ENCODE peak calls at places on chromosome 22, in six cellular contexts. U is OCI-LY7; X is heart left ventricle; L is SK-N-SH; Y is CD8-positive, alpha-beta T cell; I is thyroid gland. J is an unnamed sample. For H3K4me1, the result is how much of the 10 kb centered on the place peaks cover.

GRCh38 chr22:46864314-46865051 is 102.0 kb downstream of the TBC1D22A start:
- DNase-seq in X (no peak), U (no peak), I (no peak), Y (no peak), L (no peak), J (no peak)

GRCh38 chr22:47628477-47629272 is 866.2 kb downstream of the TBC1D22A start:
- DNase-seq in U (no peak), I (no peak), X (no peak), L (no peak), Y (no peak), J (no peak)

GRCh38 chr22:27879923-27880322 is 39.1 kb downstream of the PITPNB start:
- DNase-seq in L (peak), Y (no peak), I (no peak), U (peak), X (no peak), J (no peak)

GRCh38 chr22:30266445-30267381 is at the start of gene OSM:
- DNase-seq in I (no peak), Y (peak), L (no peak), X (peak), U (peak), J (peak)

GRCh38 chr22:29343313-29343805 is 27.9 kb upstream of the RASL10A start:
- DNase-seq in X (peak), U (no peak), Y (no peak), I (peak), L (peak), J (no peak)

GRCh38 chr22:25880524-25880923 is 138.5 kb downstream of the MYO18B start:
- DNase-seq in Y (no peak), X (no peak), L (no peak), U (peak), I (no peak), J (no peak)

GRCh38 chr22:32904044-32904443 is 102.5 kb downstream of the TIMP3 start:
- DNase-seq in L (peak), Y (no peak), U (peak), X (peak), I (peak), J (no peak)

GRCh38 chr22:48299124-48299523 is 1528.5 kb downstream of the BRD1 start:
- DNase-seq in U (no peak), X (no peak), I (no peak), L (peak), Y (no peak), J (no peak)

GRCh38 chr22:47205562-47205961 is 443.1 kb downstream of the TBC1D22A start:
- DNase-seq in U (no peak), L (no peak), Y (no peak), X (no peak), I (no peak), J (no peak)

GRCh38 chr22:46576556-46577351 is 39.3 kb upstream of the CELSR1 start:
- DNase-seq in X (peak), Y (peak), I (peak), U (peak), L (peak), J (peak)

GRCh38 chr22:44184006-44184405 is 3.3 kb downstream of the PARVG start:
- DNase-seq in I (no peak), L (no peak), U (no peak), X (no peak), Y (no peak), J (no peak)

GRCh38 chr22:27993201-27993635 is 74.2 kb upstream of the PITPNB start:
- DNase-seq in U (no peak), L (no peak), I (no peak), Y (no peak), X (no peak), J (no peak)

GRCh38 chr22:29647954-29648737 is 44.7 kb downstream of the NF2 start:
- DNase-seq in L (no peak), X (no peak), I (peak), U (no peak), Y (no peak), J (no peak)

GRCh38 chr22:30861131-30861530 is 107.4 kb downstream of the MORC2 start:
- DNase-seq in L (peak), I (no peak), U (no peak), X (no peak), Y (no peak), J (no peak)

GRCh38 chr22:30892286-30892685 is 76.3 kb downstream of the MORC2 start:
- DNase-seq in I (no peak), U (no peak), L (no peak), X (no peak), Y (no peak), J (no peak)

GRCh38 chr22:35023692-35024363 is 42.1 kb upstream of the ISX start:
- DNase-seq in U (peak), X (peak), Y (peak), I (peak), L (peak), J (peak)

GRCh38 chr22:43395296-43395695 is 16.5 kb upstream of the MPPED1 start:
- DNase-seq in X (no peak), Y (no peak), U (no peak), L (no peak), I (no peak), J (no peak)

GRCh38 chr22:29093980-29094379 is 21.1 kb downstream of the KREMEN1 start:
- DNase-seq in L (no peak), I (no peak), Y (no peak), X (no peak), U (no peak), J (no peak)

GRCh38 chr22:49787861-49788260 is 39.8 kb downstream of the BRD1 start:
- DNase-seq in I (no peak), Y (no peak), U (no peak), X (no peak), L (no peak), J (no peak)
- H3K4me1 ChIP-seq in I (under half), Y (under half), U (under half), X (half or more), L (under half), J (under half)

GRCh38 chr22:37503850-37504249 is 15.4 kb downstream of the CARD10 start:
- DNase-seq in Y (no peak), I (no peak), U (no peak), L (no peak), X (no peak), J (no peak)

GRCh38 chr22:37501610-37502341 is 15.6 kb upstream of the MFNG start:
- DNase-seq in U (no peak), L (no peak), X (peak), I (no peak), Y (no peak), J (no peak)

GRCh38 chr22:37503183-37503683 is 16.0 kb downstream of the CARD10 start:
- DNase-seq in L (no peak), I (no peak), U (no peak), X (no peak), Y (no peak), J (no peak)

GRCh38 chr22:37501176-37501609 is 15.0 kb upstream of the MFNG start:
- DNase-seq in L (no peak), I (no peak), U (no peak), X (peak), Y (no peak), J (no peak)

DNA sequence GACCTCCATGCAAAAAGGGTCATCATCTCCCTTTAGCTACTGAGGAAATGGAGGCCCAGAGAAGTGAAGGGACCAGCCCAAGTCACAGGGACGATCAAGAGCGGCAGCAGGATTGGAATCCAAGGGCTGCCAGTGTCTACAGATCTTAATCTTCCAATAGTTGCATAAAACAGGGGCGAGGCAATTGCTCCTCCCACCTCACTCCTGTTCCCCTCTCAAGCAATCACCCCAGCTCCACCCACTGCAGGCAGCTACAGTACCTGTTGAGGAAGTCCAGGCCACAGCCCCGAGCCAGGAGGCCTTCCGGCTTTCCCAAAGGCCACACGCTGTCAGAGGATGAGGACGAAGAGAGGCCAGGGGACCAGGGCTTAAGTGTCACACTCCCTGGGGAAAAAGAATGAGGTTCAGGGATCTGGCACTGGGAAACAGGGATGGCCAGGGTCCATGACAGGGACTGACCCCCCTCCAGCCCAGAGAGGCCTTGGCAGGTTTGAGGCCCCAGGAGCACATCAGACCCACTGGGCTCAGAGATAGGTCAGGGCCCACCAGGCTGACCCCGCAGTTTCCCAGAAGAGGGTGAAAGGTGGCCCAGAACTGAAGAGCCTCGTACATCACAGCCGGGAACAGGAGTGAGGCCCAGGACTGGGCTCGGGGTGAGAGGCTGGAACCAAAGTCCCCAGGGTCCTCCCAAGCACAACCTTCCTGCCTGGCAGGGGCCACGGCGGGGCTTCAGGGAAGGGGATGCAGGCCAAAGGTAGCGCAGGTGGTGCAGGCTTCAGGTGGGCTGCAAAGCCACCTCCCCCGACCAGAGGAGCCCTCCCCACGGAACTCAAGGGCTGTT is 16.4 kb upstream of the MFNG start:
- DNase-seq in L (no peak), X (no peak), Y (no peak), U (no peak), I (no peak), J (no peak)
- H3K4me1 ChIP-seq in L (under half), X (half or more), Y (under half), U (under half), I (under half), J (under half)

GRCh38 chr22:39296535-39296934 is 22.9 kb downstream of the RPL3 start:
- DNase-seq in L (no peak), I (no peak), X (no peak), U (no peak), Y (no peak), J (no peak)

GRCh38 chr22:39298194-39298987 is 21.0 kb downstream of the RPL3 start:
- DNase-seq in Y (no peak), I (no peak), U (no peak), L (no peak), X (peak), J (no peak)

GRCh38 chr22:39299829-39300178 is 19.6 kb downstream of the RPL3 start:
- DNase-seq in U (peak), Y (no peak), I (no peak), X (peak), L (no peak), J (no peak)

GRCh38 chr22:39296981-39297489 is 22.4 kb downstream of the RPL3 start:
- DNase-seq in I (no peak), Y (no peak), L (no peak), X (peak), U (no peak), J (no peak)

DNA sequence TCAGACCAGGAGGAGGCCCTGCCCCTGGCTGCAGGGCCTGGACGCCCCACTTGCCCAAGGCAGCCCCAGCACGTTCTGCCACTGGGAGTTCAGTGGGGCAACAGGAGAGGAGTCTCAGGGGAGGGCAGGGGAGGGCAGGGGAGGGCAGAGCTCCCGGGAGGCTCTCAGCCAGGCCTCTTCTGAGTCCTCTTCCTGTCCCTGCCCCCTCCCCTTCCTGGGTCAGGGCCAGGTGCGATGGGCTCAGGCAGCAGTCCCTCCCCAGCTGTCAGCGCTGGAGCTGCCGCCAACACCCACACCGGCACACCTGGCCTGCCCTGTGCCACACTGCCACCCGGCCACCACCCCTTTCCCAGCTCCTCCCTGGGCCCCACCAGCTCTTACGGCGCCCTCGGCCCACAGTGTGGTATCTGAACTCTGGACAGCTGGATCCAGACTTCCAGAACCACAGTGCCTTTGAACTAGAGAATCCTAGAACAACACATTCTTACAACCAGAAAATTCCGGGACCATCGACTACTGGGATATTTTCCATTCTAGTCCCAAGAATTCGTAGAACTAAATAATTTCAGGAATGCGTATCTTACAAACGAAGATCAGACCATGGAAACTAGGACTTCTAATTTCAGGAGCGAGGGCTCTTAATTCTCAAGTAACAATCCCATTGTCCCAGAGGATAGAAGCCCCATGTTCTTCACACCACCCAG is 21.8 kb downstream of the RPL3 start:
- DNase-seq in X (peak), U (peak), I (peak), Y (no peak), L (no peak), J (no peak)
- H3K4me1 ChIP-seq in X (half or more), U (under half), I (under half), Y (under half), L (under half), J (under half)

GRCh38 chr22:40054486-40054885 is 59.7 kb downstream of the FAM83F start:
- DNase-seq in L (no peak), I (no peak), U (no peak), Y (no peak), X (no peak), J (no peak)

GRCh38 chr22:40053460-40053859 is 58.7 kb downstream of the FAM83F start:
- DNase-seq in X (no peak), Y (no peak), L (no peak), I (no peak), U (no peak), J (no peak)

GRCh38 chr22:40056163-40056958 is 61.6 kb downstream of the FAM83F start:
- DNase-seq in U (no peak), I (no peak), L (no peak), Y (no peak), X (no peak), J (no peak)

GRCh38 chr22:40057652-40058051 is 62.9 kb downstream of the FAM83F start:
- DNase-seq in U (no peak), L (no peak), Y (no peak), X (no peak), I (no peak), J (no peak)

GRCh38 chr22:40055143-40055926 is 60.6 kb downstream of the FAM83F start:
- DNase-seq in L (no peak), X (no peak), I (no peak), Y (no peak), U (peak), J (no peak)
- H3K4me1 ChIP-seq in L (under half), X (under half), I (under half), Y (half or more), U (half or more), J (half or more)

GRCh38 chr22:36452473-36453265 is 28.8 kb downstream of the TXN2 start:
- DNase-seq in I (no peak), Y (no peak), U (peak), X (no peak), L (no peak), J (no peak)
- H3K4me1 ChIP-seq in I (under half), Y (half or more), U (under half), X (half or more), L (under half), J (half or more)

GRCh38 chr22:24555160-24555495 is 190 bp upstream of the GUCD1 start:
- DNase-seq in X (peak), I (peak), L (peak), U (peak), Y (peak), J (peak)
- H3K4me1 ChIP-seq in X (half or more), I (under half), L (under half), U (half or more), Y (under half), J (under half)

GRCh38 chr22:17792854-17793434 is 18.7 kb upstream of the BID start:
- DNase-seq in U (no peak), I (peak), L (no peak), Y (no peak), X (no peak), J (no peak)
- H3K4me1 ChIP-seq in U (under half), I (under half), L (under half), Y (under half), X (under half), J (under half)

GRCh38 chr22:23125512-23126103 is 16.2 kb downstream of the RSPH14 start:
- DNase-seq in U (no peak), Y (no peak), L (no peak), I (no peak), X (no peak), J (no peak)
- H3K4me1 ChIP-seq in U (under half), Y (under half), L (under half), I (under half), X (under half), J (under half)

GRCh38 chr22:40510965-40511364 is 125.6 kb downstream of the MRTFA start:
- DNase-seq in U (no peak), I (no peak), Y (no peak), X (no peak), L (no peak), J (no peak)

GRCh38 chr22:40506762-40507161 is 129.8 kb downstream of the MRTFA start:
- DNase-seq in L (no peak), U (no peak), I (no peak), Y (no peak), X (no peak), J (no peak)

GRCh38 chr22:40511604-40512003 is 124.9 kb downstream of the MRTFA start:
- DNase-seq in Y (no peak), L (no peak), I (no peak), U (no peak), X (no peak), J (no peak)

GRCh38 chr22:40507491-40507890 is 129.0 kb downstream of the MRTFA start:
- DNase-seq in X (no peak), L (no peak), Y (no peak), U (peak), I (peak), J (no peak)

DNA sequence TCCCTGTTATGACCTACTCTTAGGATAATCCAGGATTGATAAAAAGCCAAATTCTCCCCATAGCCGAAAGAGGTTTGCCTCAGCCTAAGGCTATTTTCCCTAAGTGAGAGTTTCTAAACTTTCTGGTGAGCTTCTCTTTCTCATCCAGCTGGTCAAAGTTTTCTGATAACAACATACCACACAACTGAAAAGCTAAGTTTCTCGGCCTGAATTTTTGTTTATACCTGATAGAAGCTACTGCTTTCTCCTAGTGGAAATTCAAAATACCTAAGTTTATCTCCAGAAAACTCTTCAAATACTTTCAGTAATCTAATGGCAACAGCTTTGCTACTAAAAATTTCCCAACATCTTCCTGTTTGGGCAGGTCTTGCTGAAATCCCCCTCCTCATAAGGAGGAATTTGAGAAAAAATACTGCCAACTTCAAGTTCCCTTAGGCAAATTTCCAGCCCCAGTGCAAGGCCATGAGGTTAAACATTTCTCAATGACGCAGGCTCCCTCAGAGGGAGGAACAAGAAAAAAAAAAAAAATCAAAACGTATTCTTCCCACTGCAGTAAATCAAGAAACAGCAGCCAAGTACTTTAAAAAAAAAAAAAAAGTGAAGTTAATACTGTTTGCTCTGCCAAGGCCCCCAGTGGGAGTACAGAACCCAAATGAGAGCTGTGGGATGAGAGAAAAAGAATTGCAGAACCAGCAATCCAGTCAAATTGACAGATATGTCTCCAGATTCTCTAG is 127.0 kb downstream of the MRTFA start:
- DNase-seq in X (peak), I (peak), Y (no peak), U (no peak), L (no peak), J (no peak)
- H3K4me1 ChIP-seq in X (half or more), I (half or more), Y (under half), U (half or more), L (under half), J (under half)

DNA sequence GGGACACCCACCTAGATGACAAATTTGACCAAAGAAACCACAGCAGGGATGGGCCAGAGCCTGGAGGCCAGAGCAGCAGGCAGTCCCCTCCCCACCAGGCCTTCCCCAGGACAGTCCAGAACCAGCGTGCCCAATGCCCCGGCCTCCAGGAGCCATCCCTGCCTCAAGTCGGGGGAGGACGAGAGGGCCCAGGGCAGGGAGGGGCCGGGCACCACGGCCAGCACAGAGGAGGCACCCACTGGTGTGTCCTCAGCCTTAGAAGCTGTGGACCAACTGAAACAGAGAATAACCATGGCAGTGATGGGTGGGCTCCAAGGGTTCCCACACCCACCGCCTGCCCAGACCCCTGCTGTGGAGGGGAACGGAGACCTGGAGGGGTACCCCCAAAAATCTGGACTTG is 28.3 kb upstream of the TCF20 start:
- DNase-seq in U (no peak), X (no peak), L (no peak), Y (no peak), I (no peak), J (no peak)
- H3K4me1 ChIP-seq in U (half or more), X (under half), L (under half), Y (half or more), I (under half), J (half or more)